ENCODE peak calls at places on chromosomes 2 and 18, in ten cellular contexts. One of them, this sample, is unnamed.

GRCh38 chr2:27681844-27682243 is 18.2 kb downstream of the SLC4A1AP start:
- DNase-seq in RWPE1: no peak
- DNase-seq in GM23338: no peak
- DNase-seq in nephron progenitor cell: no peak
- DNase-seq in OCI-LY7: no peak
- DNase-seq in HFFc6: peak
- DNase-seq in heart right ventricle: no peak
- DNase-seq in GM12864: no peak
- DNase-seq in mammary epithelial cell: peak
- DNase-seq in psoas muscle: no peak
- DNase-seq in this sample: no peak

GRCh38 chr2:37779123-37779522 is 107.7 kb upstream of the CDC42EP3 start:
- DNase-seq in HFFc6: no peak
- DNase-seq in GM12864: no peak
- DNase-seq in nephron progenitor cell: no peak
- DNase-seq in RWPE1: no peak
- DNase-seq in mammary epithelial cell: no peak
- DNase-seq in psoas muscle: no peak
- DNase-seq in heart right ventricle: no peak
- DNase-seq in OCI-LY7: no peak
- DNase-seq in GM23338: no peak
- DNase-seq in this sample: no peak

GRCh38 chr2:189581354-189582139 is 961 bp upstream of the SLC40A1 start:
- DNase-seq in psoas muscle: no peak
- DNase-seq in RWPE1: peak
- DNase-seq in GM23338: peak
- DNase-seq in heart right ventricle: peak
- DNase-seq in nephron progenitor cell: peak
- DNase-seq in mammary epithelial cell: no peak
- DNase-seq in HFFc6: no peak
- DNase-seq in GM12864: no peak
- DNase-seq in OCI-LY7: no peak
- DNase-seq in this sample: peak

GRCh38 chr2:950627-950992 is at the start of gene SNTG2:
- DNase-seq in psoas muscle: peak
- DNase-seq in heart right ventricle: peak
- DNase-seq in HFFc6: no peak
- DNase-seq in nephron progenitor cell: peak
- DNase-seq in mammary epithelial cell: no peak
- DNase-seq in GM23338: peak
- DNase-seq in OCI-LY7: no peak
- DNase-seq in GM12864: no peak
- DNase-seq in RWPE1: peak
- DNase-seq in this sample: peak

GRCh38 chr2:23019476-23019875 is 365.5 kb upstream of the KLHL29 start:
- DNase-seq in GM12864: no peak
- DNase-seq in GM23338: no peak
- DNase-seq in psoas muscle: no peak
- DNase-seq in heart right ventricle: no peak
- DNase-seq in mammary epithelial cell: no peak
- DNase-seq in HFFc6: no peak
- DNase-seq in RWPE1: no peak
- DNase-seq in nephron progenitor cell: no peak
- DNase-seq in OCI-LY7: no peak
- DNase-seq in this sample: no peak

GRCh38 chr2:184468826-184469225 is 129.5 kb upstream of the ZNF804A start:
- DNase-seq in mammary epithelial cell: no peak
- DNase-seq in RWPE1: no peak
- DNase-seq in GM23338: no peak
- DNase-seq in OCI-LY7: no peak
- DNase-seq in GM12864: no peak
- DNase-seq in nephron progenitor cell: no peak
- DNase-seq in heart right ventricle: no peak
- DNase-seq in psoas muscle: no peak
- DNase-seq in HFFc6: no peak
- DNase-seq in this sample: no peak

GRCh38 chr2:36356990-36357505 is 1.5 kb downstream of the CRIM1 start:
- DNase-seq in RWPE1: no peak
- DNase-seq in psoas muscle: no peak
- DNase-seq in GM23338: no peak
- DNase-seq in heart right ventricle: peak
- DNase-seq in nephron progenitor cell: peak
- DNase-seq in mammary epithelial cell: peak
- DNase-seq in OCI-LY7: peak
- DNase-seq in GM12864: no peak
- DNase-seq in HFFc6: no peak
- DNase-seq in this sample: no peak

GRCh38 chr2:218432676-218433365 is 13.9 kb downstream of the VIL1 start:
- DNase-seq in RWPE1: no peak
- DNase-seq in HFFc6: no peak
- DNase-seq in mammary epithelial cell: no peak
- DNase-seq in OCI-LY7: no peak
- DNase-seq in psoas muscle: peak
- DNase-seq in GM23338: no peak
- DNase-seq in GM12864: no peak
- DNase-seq in nephron progenitor cell: no peak
- DNase-seq in heart right ventricle: no peak
- DNase-seq in this sample: no peak

GRCh38 chr18:62938006-62938405 is 222.7 kb downstream of the PHLPP1 start:
- DNase-seq in heart right ventricle: no peak
- DNase-seq in HFFc6: peak
- DNase-seq in GM23338: no peak
- DNase-seq in nephron progenitor cell: no peak
- DNase-seq in OCI-LY7: no peak
- DNase-seq in mammary epithelial cell: no peak
- DNase-seq in RWPE1: no peak
- DNase-seq in GM12864: no peak
- DNase-seq in psoas muscle: no peak
- DNase-seq in this sample: no peak

GRCh38 chr2:241991236-241991635 is 121.7 kb downstream of the RTP5 start:
- DNase-seq in RWPE1: no peak
- DNase-seq in nephron progenitor cell: no peak
- DNase-seq in GM12864: no peak
- DNase-seq in heart right ventricle: no peak
- DNase-seq in HFFc6: no peak
- DNase-seq in GM23338: no peak
- DNase-seq in OCI-LY7: no peak
- DNase-seq in psoas muscle: no peak
- DNase-seq in mammary epithelial cell: no peak
- DNase-seq in this sample: no peak

GRCh38 chr2:115389024-115389423 is 946.6 kb downstream of the DPP10 start:
- DNase-seq in psoas muscle: no peak
- DNase-seq in mammary epithelial cell: no peak
- DNase-seq in GM12864: no peak
- DNase-seq in RWPE1: no peak
- DNase-seq in GM23338: no peak
- DNase-seq in nephron progenitor cell: no peak
- DNase-seq in OCI-LY7: no peak
- DNase-seq in HFFc6: no peak
- DNase-seq in heart right ventricle: no peak
- DNase-seq in this sample: no peak

GRCh38 chr2:36357506-36358316 is 2.1 kb downstream of the CRIM1 start:
- DNase-seq in GM12864: no peak
- DNase-seq in heart right ventricle: no peak
- DNase-seq in psoas muscle: peak
- DNase-seq in RWPE1: no peak
- DNase-seq in OCI-LY7: peak
- DNase-seq in mammary epithelial cell: peak
- DNase-seq in nephron progenitor cell: peak
- DNase-seq in HFFc6: peak
- DNase-seq in GM23338: peak
- DNase-seq in this sample: peak

GRCh38 chr2:236369606-236370005 is 105.4 kb upstream of the ASB18 start:
- DNase-seq in nephron progenitor cell: no peak
- DNase-seq in psoas muscle: no peak
- DNase-seq in mammary epithelial cell: no peak
- DNase-seq in GM12864: no peak
- DNase-seq in RWPE1: no peak
- DNase-seq in heart right ventricle: no peak
- DNase-seq in GM23338: peak
- DNase-seq in HFFc6: no peak
- DNase-seq in OCI-LY7: no peak
- DNase-seq in this sample: no peak

GRCh38 chr2:54666741-54667639 is 56.5 kb upstream of the EML6 start:
- DNase-seq in GM23338: no peak
- DNase-seq in nephron progenitor cell: no peak
- DNase-seq in RWPE1: no peak
- DNase-seq in psoas muscle: no peak
- DNase-seq in HFFc6: peak
- DNase-seq in mammary epithelial cell: no peak
- DNase-seq in OCI-LY7: no peak
- DNase-seq in GM12864: no peak
- DNase-seq in heart right ventricle: peak
- DNase-seq in this sample: no peak

GRCh38 chr2:109031481-109032228 is 42.6 kb upstream of the EDAR start:
- DNase-seq in RWPE1: no peak
- DNase-seq in heart right ventricle: peak
- DNase-seq in OCI-LY7: peak
- DNase-seq in mammary epithelial cell: peak
- DNase-seq in nephron progenitor cell: peak
- DNase-seq in psoas muscle: peak
- DNase-seq in GM12864: peak
- DNase-seq in GM23338: peak
- DNase-seq in HFFc6: no peak
- DNase-seq in this sample: peak
- TF ChIP-seq CTCF in RWPE1: no peak
- TF ChIP-seq CTCF in heart right ventricle: peak
- TF ChIP-seq CTCF in OCI-LY7: no peak
- TF ChIP-seq CTCF in mammary epithelial cell: no peak
- TF ChIP-seq CTCF in nephron progenitor cell: no peak
- TF ChIP-seq CTCF in psoas muscle: no peak
- TF ChIP-seq CTCF in GM12864: no peak
- TF ChIP-seq CTCF in GM23338: no peak
- TF ChIP-seq CTCF in HFFc6: no peak
- TF ChIP-seq CTCF in this sample: no peak

GRCh38 chr2:142112648-142113278 is 18.1 kb downstream of the LRP1B start:
- DNase-seq in HFFc6: no peak
- DNase-seq in nephron progenitor cell: no peak
- DNase-seq in heart right ventricle: no peak
- DNase-seq in mammary epithelial cell: peak
- DNase-seq in RWPE1: peak
- DNase-seq in GM23338: peak
- DNase-seq in OCI-LY7: no peak
- DNase-seq in GM12864: no peak
- DNase-seq in psoas muscle: no peak
- DNase-seq in this sample: no peak
- TF ChIP-seq CTCF in HFFc6: peak
- TF ChIP-seq CTCF in nephron progenitor cell: no peak
- TF ChIP-seq CTCF in heart right ventricle: no peak
- TF ChIP-seq CTCF in mammary epithelial cell: peak
- TF ChIP-seq CTCF in RWPE1: no peak
- TF ChIP-seq CTCF in GM23338: no peak
- TF ChIP-seq CTCF in OCI-LY7: no peak
- TF ChIP-seq CTCF in GM12864: no peak
- TF ChIP-seq CTCF in psoas muscle: no peak
- TF ChIP-seq CTCF in this sample: no peak

GRCh38 chr2:103183061-103183460 is 421.2 kb downstream of the TMEM182 start:
- DNase-seq in GM23338: no peak
- DNase-seq in OCI-LY7: no peak
- DNase-seq in psoas muscle: no peak
- DNase-seq in HFFc6: no peak
- DNase-seq in nephron progenitor cell: no peak
- DNase-seq in mammary epithelial cell: no peak
- DNase-seq in GM12864: no peak
- DNase-seq in RWPE1: no peak
- DNase-seq in heart right ventricle: no peak
- DNase-seq in this sample: no peak
- TF ChIP-seq CTCF in GM23338: no peak
- TF ChIP-seq CTCF in OCI-LY7: peak
- TF ChIP-seq CTCF in psoas muscle: no peak
- TF ChIP-seq CTCF in HFFc6: peak
- TF ChIP-seq CTCF in nephron progenitor cell: peak
- TF ChIP-seq CTCF in mammary epithelial cell: no peak
- TF ChIP-seq CTCF in GM12864: peak
- TF ChIP-seq CTCF in RWPE1: no peak
- TF ChIP-seq CTCF in heart right ventricle: no peak
- TF ChIP-seq CTCF in this sample: no peak

GRCh38 chr18:26312196-26312595 is 86.0 kb downstream of the TAF4B start:
- DNase-seq in mammary epithelial cell: no peak
- DNase-seq in OCI-LY7: no peak
- DNase-seq in GM12864: no peak
- DNase-seq in HFFc6: no peak
- DNase-seq in nephron progenitor cell: no peak
- DNase-seq in GM23338: peak
- DNase-seq in heart right ventricle: no peak
- DNase-seq in RWPE1: no peak
- DNase-seq in psoas muscle: no peak
- DNase-seq in this sample: no peak

GRCh38 chr18:26304511-26304910 is 78.3 kb downstream of the TAF4B start:
- DNase-seq in GM23338: no peak
- DNase-seq in OCI-LY7: no peak
- DNase-seq in mammary epithelial cell: peak
- DNase-seq in heart right ventricle: no peak
- DNase-seq in GM12864: no peak
- DNase-seq in HFFc6: peak
- DNase-seq in nephron progenitor cell: no peak
- DNase-seq in RWPE1: no peak
- DNase-seq in psoas muscle: no peak
- DNase-seq in this sample: no peak

GRCh38 chr18:26301681-26302080 is 75.4 kb downstream of the TAF4B start:
- DNase-seq in GM23338: no peak
- DNase-seq in OCI-LY7: no peak
- DNase-seq in mammary epithelial cell: peak
- DNase-seq in HFFc6: no peak
- DNase-seq in psoas muscle: no peak
- DNase-seq in nephron progenitor cell: no peak
- DNase-seq in GM12864: no peak
- DNase-seq in RWPE1: no peak
- DNase-seq in heart right ventricle: no peak
- DNase-seq in this sample: no peak

GRCh38 chr18:26309283-26309682 is 83.0 kb downstream of the TAF4B start:
- DNase-seq in GM12864: no peak
- DNase-seq in OCI-LY7: no peak
- DNase-seq in heart right ventricle: no peak
- DNase-seq in nephron progenitor cell: no peak
- DNase-seq in psoas muscle: no peak
- DNase-seq in GM23338: no peak
- DNase-seq in mammary epithelial cell: peak
- DNase-seq in HFFc6: peak
- DNase-seq in RWPE1: peak
- DNase-seq in this sample: no peak

DNA sequence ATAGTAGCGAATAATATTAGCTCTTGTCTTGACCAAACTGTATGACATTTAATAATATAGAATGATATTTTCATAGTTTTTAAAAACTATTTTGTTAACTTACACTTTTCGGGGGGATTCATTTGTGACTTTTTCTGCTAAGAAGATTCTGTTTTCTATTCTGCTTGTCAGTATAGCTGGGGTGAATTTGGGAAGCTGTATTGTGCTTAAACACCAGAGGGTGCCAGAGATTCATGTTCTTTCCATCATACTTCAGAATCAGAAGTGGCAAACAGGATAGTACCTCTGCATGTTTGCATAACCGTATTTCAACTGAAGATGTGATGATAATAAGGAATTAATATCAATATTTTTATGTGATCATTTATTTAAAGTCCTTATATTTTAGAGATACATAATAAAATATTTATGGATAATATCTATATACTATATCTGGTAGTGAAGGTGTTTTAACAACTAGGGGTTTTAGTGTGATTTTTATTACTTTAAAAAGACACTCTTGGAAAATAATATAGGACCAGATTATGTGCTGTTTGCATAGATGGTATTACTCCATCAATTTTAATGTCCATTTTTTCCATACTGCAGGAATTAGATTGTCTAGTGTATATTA is 81.0 kb downstream of the TAF4B start:
- DNase-seq in psoas muscle: no peak
- DNase-seq in HFFc6: peak
- DNase-seq in mammary epithelial cell: peak
- DNase-seq in heart right ventricle: peak
- DNase-seq in RWPE1: peak
- DNase-seq in GM12864: peak
- DNase-seq in nephron progenitor cell: peak
- DNase-seq in GM23338: peak
- DNase-seq in OCI-LY7: peak
- DNase-seq in this sample: peak
- TF ChIP-seq CTCF in psoas muscle: peak
- TF ChIP-seq CTCF in HFFc6: peak
- TF ChIP-seq CTCF in mammary epithelial cell: peak
- TF ChIP-seq CTCF in heart right ventricle: peak
- TF ChIP-seq CTCF in RWPE1: peak
- TF ChIP-seq CTCF in GM12864: peak
- TF ChIP-seq CTCF in nephron progenitor cell: peak
- TF ChIP-seq CTCF in GM23338: peak
- TF ChIP-seq CTCF in OCI-LY7: peak
- TF ChIP-seq CTCF in this sample: peak

This sample was measured in GM13977.